ENCODE peak calls at places on chromosomes 1 and 21, in nine cellular contexts. E is skeletal muscle cell; H is NCI-H446 treated with DMSO at 0.1 percent for 48 hours; F is fibroblast of the aortic adventitia; G is upper lobe of left lung; S is activated CD4-positive, alpha-beta T cell treated with anti-CD3 and anti-CD28 coated beads for 48 hours; Z is Peyer's patch; K is iPS-NIHi11; M is omental fat pad. D is an unnamed sample.

GRCh38 chr1:186155594-186155993 is 219.5 kb downstream of the TPR start:
- DNase-seq in E (peak), H (peak), F (peak), K (peak), M (no peak), G (no peak), Z (no peak), S (no peak), D (no peak)

GRCh38 chr1:212638419-212639151 is 30.0 kb downstream of the ATF3 start:
- DNase-seq in M (no peak), K (no peak), G (no peak), H (no peak), Z (no peak), S (no peak), E (no peak), F (peak), D (no peak)

GRCh38 chr1:186829679-186830587 is 1.2 kb downstream of the PLA2G4A start:
- DNase-seq in E (no peak), S (no peak), M (no peak), K (no peak), Z (no peak), F (peak), G (no peak), H (no peak), D (no peak)

GRCh38 chr21:29382029-29382654 is 83.4 kb downstream of the BACH1 start:
- DNase-seq in Z (no peak), F (peak), K (peak), S (no peak), E (peak), H (no peak), M (no peak), G (no peak), D (no peak)

GRCh38 chr1:30763654-30764248 is 6.2 kb upstream of the LAPTM5 start:
- DNase-seq in H (no peak), M (no peak), Z (no peak), K (no peak), E (no peak), S (no peak), G (no peak), F (no peak), D (no peak)

GRCh38 chr21:29504751-29505321 is 206.1 kb downstream of the BACH1 start:
- DNase-seq in M (no peak), E (no peak), G (no peak), S (no peak), Z (no peak), F (peak), H (no peak), K (no peak), D (no peak)

GRCh38 chr1:155309423-155310021 is 856 bp downstream of the FDPS start:
- DNase-seq in S (no peak), E (no peak), Z (peak), H (no peak), K (no peak), F (no peak), G (peak), M (no peak), D (no peak)

GRCh38 chr1:93588206-93588605 is 93.4 kb downstream of the BCAR3 start:
- DNase-seq in K (no peak), F (no peak), S (peak), M (no peak), E (no peak), Z (peak), H (no peak), G (no peak), D (no peak)

GRCh38 chr1:242811092-242811840 is 286.8 kb upstream of the PLD5 start:
- DNase-seq in M (no peak), G (no peak), H (no peak), F (no peak), S (no peak), K (no peak), E (no peak), Z (no peak), D (no peak)

GRCh38 chr1:224245188-224245587 is 62.1 kb downstream of the DEGS1 start:
- DNase-seq in M (no peak), F (peak), Z (peak), E (no peak), K (no peak), H (no peak), S (no peak), G (peak), D (no peak)

GRCh38 chr1:215114154-215114933 is 31.8 kb downstream of the KCNK2 start:
- DNase-seq in E (peak), F (peak), M (no peak), S (no peak), G (no peak), H (no peak), Z (no peak), K (peak), D (no peak)

GRCh38 chr21:39048064-39048463 is 135.2 kb downstream of the PSMG1 start:
- DNase-seq in H (no peak), S (no peak), M (no peak), F (peak), G (no peak), Z (peak), K (peak), E (peak), D (peak)

GRCh38 chr1:55064861-55065263 is 25.5 kb downstream of the PCSK9 start:
- DNase-seq in S (no peak), H (peak), G (no peak), F (peak), M (no peak), E (no peak), Z (no peak), K (no peak), D (no peak)

GRCh38 chr1:233627376-233627775 is 13.5 kb downstream of the KCNK1 start:
- DNase-seq in S (peak), E (no peak), G (no peak), H (no peak), M (no peak), F (no peak), K (no peak), Z (no peak), D (no peak)

D was measured in WTC11.